ENCODE peak calls at places on chromosomes 16 and 17, in six cellular contexts. L is trophoblast cell, E is mesenchymal stem cell, P is H1, T is neuronal stem cell, M is mesendoderm. W is an unnamed sample.

GRCh38 chr16:69346683-69347082 is 4.9 kb downstream of the TMED6 start:
- DNase-seq in L (no peak), E (no peak), P (no peak), T (no peak), M (no peak), W (no peak)

GRCh38 chr17:82424001-82424862 is 5.8 kb upstream of the OGFOD3 start:
- DNase-seq in L (peak), E (peak), P (no peak), T (peak), M (peak), W (peak)

GRCh38 chr17:80416260-80416939 is 1.4 kb downstream of the ENDOV start:
- DNase-seq in L (no peak), E (no peak), P (no peak), T (no peak), M (no peak), W (no peak)

GRCh38 chr17:42387663-42388380 is 420 bp downstream of the STAT3 start:
- DNase-seq in L (peak), E (peak), P (no peak), T (no peak), M (peak), W (no peak)

GRCh38 chr16:31077024-31077423 is 2.8 kb downstream of the ZNF646 start:
- DNase-seq in L (no peak), E (no peak), P (no peak), T (no peak), M (no peak), W (no peak)

GRCh38 chr17:14340968-14341412 is 40.1 kb downstream of the HS3ST3B1 start:
- DNase-seq in L (no peak), E (peak), P (no peak), T (no peak), M (peak), W (no peak)

GRCh38 chr16:1794221-1794871 is 841 bp upstream of the IGFALS start:
- DNase-seq in L (no peak), E (no peak), P (no peak), T (no peak), M (no peak), W (no peak)

GRCh38 chr17:48715496-48716399 is 6.6 kb downstream of the PRAC1 start:
- DNase-seq in L (no peak), E (peak), P (no peak), T (no peak), M (no peak), W (no peak)

GRCh38 chr16:76228546-76229146 is 48.6 kb upstream of the CNTNAP4 start:
- DNase-seq in L (peak), E (no peak), P (no peak), T (no peak), M (no peak), W (no peak)

GRCh38 chr17:82781894-82782274 is 30.0 kb downstream of the TBCD start:
- DNase-seq in L (peak), E (peak), P (peak), T (peak), M (peak), W (peak)

GRCh38 chr16:53417011-53417410 is 17.3 kb upstream of the RBL2 start:
- DNase-seq in L (peak), E (peak), P (no peak), T (no peak), M (peak), W (peak)

GRCh38 chr17:37220609-37220953 is 155.2 kb upstream of the C17orf78 start:
- DNase-seq in L (peak), E (peak), P (no peak), T (peak), M (peak), W (peak)

GRCh38 chr17:44308320-44308818 is at the start of gene RUNDC3A:
- DNase-seq in L (peak), E (peak), P (no peak), T (peak), M (peak), W (peak)

GRCh38 chr16:14284930-14285541 is 213.9 kb downstream of the MRTFB start:
- DNase-seq in L (peak), E (peak), P (no peak), T (no peak), M (peak), W (no peak)

GRCh38 chr17:72476134-72476533 is 355.3 kb downstream of the SOX9 start:
- DNase-seq in L (no peak), E (no peak), P (no peak), T (no peak), M (no peak), W (no peak)

GRCh38 chr16:11691771-11692170 is 23.5 kb downstream of the SNN start:
- DNase-seq in L (no peak), E (no peak), P (no peak), T (no peak), M (no peak), W (no peak)

GRCh38 chr16:57775661-57776469 is 26.4 kb downstream of the KIFC3 start:
- DNase-seq in L (peak), E (peak), P (peak), T (peak), M (peak), W (no peak)

GRCh38 chr17:8941520-8941919 is 24.0 kb downstream of the PIK3R5 start:
- DNase-seq in L (no peak), E (no peak), P (no peak), T (no peak), M (no peak), W (no peak)

GRCh38 chr17:40518401-40519088 is 17.1 kb upstream of the TNS4 start:
- DNase-seq in L (peak), E (no peak), P (no peak), T (no peak), M (peak), W (no peak)

GRCh38 chr16:24070851-24071250 is 185.3 kb upstream of the CACNG3 start:
- DNase-seq in L (peak), E (no peak), P (peak), T (peak), M (peak), W (peak)

GRCh38 chr17:29246638-29247037 is at the start of gene CRYBA1:
- DNase-seq in L (no peak), E (no peak), P (no peak), T (peak), M (no peak), W (no peak)

GRCh38 chr17:77831497-77832179 is 126.9 kb upstream of the TNRC6C start:
- DNase-seq in L (no peak), E (peak), P (no peak), T (no peak), M (no peak), W (peak)

GRCh38 chr16:69424935-69425784 is 741 bp downstream of the CYB5B start:
- DNase-seq in L (no peak), E (peak), P (no peak), T (no peak), M (no peak), W (no peak)

GRCh38 chr16:12964466-12964865 is 63.1 kb downstream of the SHISA9 start:
- DNase-seq in L (no peak), E (no peak), P (no peak), T (no peak), M (no peak), W (no peak)

GRCh38 chr17:63626551-63627228 is 4.5 kb downstream of the MAP3K3 start:
- DNase-seq in L (no peak), E (peak), P (no peak), T (no peak), M (no peak), W (peak)

GRCh38 chr16:21260870-21261791 is 17.0 kb downstream of the CRYM start:
- DNase-seq in L (no peak), E (peak), P (no peak), T (no peak), M (no peak), W (peak)

DNA sequence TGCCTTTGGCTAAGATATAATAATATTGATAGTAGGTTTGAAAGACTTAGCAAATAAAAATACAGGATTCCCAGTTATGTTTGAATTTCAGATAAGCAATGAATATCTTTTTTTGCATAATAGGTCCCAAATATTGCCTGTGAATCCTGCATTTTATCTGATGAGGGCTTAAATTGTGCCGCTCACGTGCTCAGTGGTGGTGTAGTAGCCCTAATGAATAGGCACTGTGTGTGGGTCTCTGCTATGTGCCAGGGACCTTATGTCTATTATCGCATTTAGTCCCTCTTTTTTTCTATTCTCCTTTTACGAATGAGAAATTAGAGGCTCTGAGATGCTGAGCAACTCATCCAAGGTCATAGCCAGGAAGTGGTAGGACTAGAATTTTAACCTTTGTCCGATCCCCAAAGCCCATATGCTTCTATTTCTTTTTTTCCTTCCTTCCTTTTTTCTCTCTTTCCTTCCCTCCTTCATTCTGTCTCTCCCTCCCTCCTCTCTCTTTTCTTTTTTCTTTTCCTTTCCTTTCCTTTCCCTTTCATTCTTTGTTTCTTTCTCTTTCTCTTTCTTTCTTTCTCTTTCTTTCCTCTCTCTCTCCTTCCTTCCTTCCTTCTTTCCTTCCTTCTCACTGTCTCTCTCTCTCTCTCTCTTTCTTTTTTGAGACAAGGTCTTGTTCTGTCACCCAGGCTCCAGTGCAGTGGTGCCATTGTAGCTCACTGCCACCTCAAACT is 47.2 kb downstream of the RGS9 start:
- DNase-seq in L (no peak), E (no peak), P (no peak), T (no peak), M (no peak), W (no peak)
- H3K4ac ChIP-seq in L (no peak), E (no peak), P (no peak), T (no peak), M (no peak), W (peak)

GRCh38 chr17:7016886-7017826 is 4.7 kb downstream of the RNASEK start:
- DNase-seq in L (no peak), E (no peak), P (no peak), T (no peak), M (no peak), W (no peak)
- H3K4me3 ChIP-seq in L (no peak), E (no peak), P (no peak), T (no peak), M (no peak), W (no peak)

GRCh38 chr17:1399366-1399678 is 700 bp downstream of the YWHAE start:
- DNase-seq in L (no peak), E (no peak), P (no peak), T (no peak), M (no peak), W (no peak)

GRCh38 chr17:1398028-1398427 is 2.0 kb downstream of the YWHAE start:
- DNase-seq in L (no peak), E (no peak), P (no peak), T (no peak), M (no peak), W (peak)

GRCh38 chr17:1402268-1402598 is 2.2 kb upstream of the YWHAE start:
- DNase-seq in L (no peak), E (no peak), P (no peak), T (no peak), M (no peak), W (no peak)

GRCh38 chr17:1398900-1399299 is 1.1 kb downstream of the YWHAE start:
- DNase-seq in L (peak), E (peak), P (no peak), T (no peak), M (no peak), W (peak)

GRCh38 chr17:1399679-1400512 is at the start of gene YWHAE:
- DNase-seq in L (peak), E (peak), P (peak), T (peak), M (peak), W (peak)
- H3K4ac ChIP-seq in L (peak), E (peak), P (peak), T (peak), M (peak), W (peak)

DNA sequence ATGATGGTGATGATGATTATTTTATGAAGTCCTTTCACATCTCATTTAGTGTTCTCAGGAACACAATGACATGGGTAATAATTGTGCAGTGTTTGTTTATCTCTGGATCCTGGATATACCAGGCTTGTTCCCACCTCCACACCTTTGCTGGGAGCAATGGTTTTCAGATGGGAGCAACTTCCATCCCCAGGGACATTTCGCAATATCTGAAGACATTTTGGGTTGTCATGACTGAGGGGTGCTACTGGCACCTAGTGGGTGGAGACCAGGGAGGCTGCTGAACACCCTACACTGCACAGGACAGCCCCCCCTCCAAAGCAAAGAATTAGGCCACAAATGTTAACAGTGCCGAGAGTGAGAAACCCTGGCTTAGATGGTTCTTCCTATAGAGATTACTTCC is 13.5 kb upstream of the SALL1 start:
- DNase-seq in L (no peak), E (no peak), P (no peak), T (no peak), M (no peak), W (no peak)
- H3K4me3 ChIP-seq in L (no peak), E (no peak), P (no peak), T (no peak), M (no peak), W (no peak)

GRCh38 chr17:5486206-5487124 is at the start of gene MIS12:
- DNase-seq in L (peak), E (peak), P (peak), T (peak), M (peak), W (peak)
- H3K4ac ChIP-seq in L (peak), E (peak), P (peak), T (no peak), M (peak), W (peak)

GRCh38 chr17:16444258-16444886 is 29.0 kb downstream of the TRPV2 start:
- DNase-seq in L (no peak), E (no peak), P (no peak), T (no peak), M (peak), W (no peak)

GRCh38 chr17:16443390-16444257 is 28.3 kb downstream of the TRPV2 start:
- DNase-seq in L (no peak), E (no peak), P (no peak), T (no peak), M (no peak), W (no peak)

GRCh38 chr17:16442141-16442540 is 26.8 kb downstream of the TRPV2 start:
- DNase-seq in L (no peak), E (peak), P (no peak), T (no peak), M (no peak), W (no peak)

GRCh38 chr17:16440814-16441629 is 25.7 kb downstream of the TRPV2 start:
- DNase-seq in L (no peak), E (no peak), P (no peak), T (no peak), M (no peak), W (no peak)

DNA sequence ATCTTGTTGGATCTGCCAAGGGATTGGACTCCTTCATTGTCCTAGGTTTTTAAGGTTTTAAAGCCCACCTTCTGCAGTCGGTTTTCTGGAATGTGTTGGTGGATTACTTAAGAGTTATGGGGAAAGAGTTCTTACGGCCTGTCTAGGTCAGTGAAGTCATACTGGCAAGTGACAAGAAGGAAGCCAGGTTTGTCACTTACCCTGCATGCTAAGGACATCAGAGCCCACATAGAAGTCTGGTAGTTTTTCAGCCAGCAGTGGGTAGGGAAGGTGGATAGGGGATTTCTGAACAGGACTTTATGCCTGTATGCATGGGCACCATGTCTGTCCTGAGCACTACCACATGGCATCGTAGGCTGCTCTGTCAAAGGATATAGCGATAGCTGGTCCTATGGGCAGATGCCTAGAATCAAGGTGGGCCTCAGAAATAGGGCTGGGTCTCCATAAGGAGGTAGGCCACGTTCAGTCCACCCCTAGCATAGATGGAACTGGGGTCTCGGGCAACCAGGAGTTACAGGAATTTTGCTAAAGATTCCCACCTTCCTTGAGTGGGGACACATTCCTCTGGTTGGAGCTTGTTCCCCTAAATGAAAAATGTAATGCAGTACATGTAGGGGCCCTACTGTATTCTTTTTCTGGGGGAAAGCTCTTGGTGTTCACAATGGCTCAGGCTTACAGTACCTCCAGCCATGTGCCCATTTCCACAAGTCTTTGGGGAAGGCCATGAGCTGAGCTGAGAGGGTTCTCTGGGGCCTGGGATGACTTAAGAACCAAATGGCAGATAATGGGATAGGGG is 27.4 kb downstream of the TRPV2 start:
- DNase-seq in L (no peak), E (peak), P (no peak), T (no peak), M (peak), W (no peak)
- H3K4me3 ChIP-seq in L (no peak), E (no peak), P (no peak), T (no peak), M (no peak), W (no peak)

DNA sequence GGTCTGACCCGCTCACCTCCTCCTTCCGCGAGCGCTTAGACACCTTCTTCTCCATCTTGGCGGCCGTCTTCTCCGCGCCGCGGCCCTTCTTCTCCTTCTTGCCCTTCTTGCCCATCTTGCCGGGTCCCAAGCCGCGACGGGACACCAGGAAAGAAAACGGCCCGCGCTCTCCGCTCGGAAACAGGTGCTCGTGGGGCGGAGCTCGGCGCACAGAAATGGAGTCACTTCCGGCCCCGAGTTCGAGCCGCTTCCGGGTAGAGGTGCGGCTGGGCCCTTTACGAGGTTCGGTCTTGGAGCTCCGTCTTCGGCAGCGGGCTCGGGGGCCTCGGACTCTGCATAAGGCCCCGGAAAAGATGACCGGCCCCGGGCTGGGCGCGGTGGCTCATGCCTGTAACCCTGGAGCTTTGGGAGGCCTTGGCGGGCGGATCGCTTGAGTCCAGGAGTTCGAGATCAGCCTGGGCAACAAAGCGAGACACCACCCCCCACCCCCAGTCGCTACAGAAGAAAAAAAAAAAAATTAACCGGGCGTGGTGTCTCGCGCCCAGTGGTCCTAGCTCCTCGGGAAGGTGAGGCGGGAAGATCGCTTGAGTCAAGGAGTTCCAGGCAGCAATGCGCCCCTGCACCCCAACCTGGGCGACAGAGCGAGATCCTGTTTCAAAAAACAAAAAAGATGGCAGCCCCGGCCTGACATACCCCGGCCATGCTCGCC is at the start of gene KLHDC4:
- DNase-seq in L (peak), E (peak), P (peak), T (peak), M (peak), W (peak)
- H3K4ac ChIP-seq in L (peak), E (peak), P (no peak), T (no peak), M (peak), W (peak)

DNA sequence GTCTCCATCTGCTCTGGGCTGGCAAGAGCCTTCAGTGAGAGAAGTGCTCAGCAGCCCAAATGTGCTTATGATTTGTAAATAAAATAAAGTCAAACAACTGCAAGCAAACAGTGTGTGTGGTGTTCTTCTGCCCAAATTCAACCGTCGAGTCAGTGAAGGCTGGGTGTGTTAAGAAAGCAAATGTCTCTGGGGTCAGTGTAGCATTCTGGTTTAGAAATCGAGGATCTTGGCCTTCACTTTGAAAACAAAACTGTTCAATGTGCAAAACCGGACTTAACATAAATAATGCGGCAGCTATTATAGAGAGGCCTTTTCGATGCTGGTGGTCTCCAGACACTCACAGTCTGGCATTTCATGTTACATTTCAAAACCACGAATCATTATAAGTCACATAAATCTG is 158.6 kb upstream of the MYOCD start:
- DNase-seq in L (no peak), E (no peak), P (no peak), T (no peak), M (no peak), W (no peak)
- H3K4me3 ChIP-seq in L (no peak), E (no peak), P (no peak), T (no peak), M (no peak), W (no peak)